ENCODE peak calls at places on chromosomes 5 and 9, in ten cellular contexts. One of them, this sample, is unnamed.

GRCh38 chr9:117413346-117414219 is 1.3 kb downstream of the ASTN2 start:
- DNase-seq in effector memory CD4-positive, alpha-beta T cell: no peak
- DNase-seq in LHCN-M2: no peak
- DNase-seq in uterus: no peak
- DNase-seq in activated T-cell treated with anti-CD3 and anti-CD28 coated beads for 24 hours: no peak
- DNase-seq in stimulated activated CD4-positive, alpha-beta T cell treated with anti-CD3 and anti-CD28 coated beads, Interleukin-2, amount 100 ng/mL, for 24 hours: no peak
- DNase-seq in activated CD8-positive, alpha-beta memory T cell treated with anti-CD3 and anti-CD28 coated beads, Interleukin-2, amount 50 U/mL, for 48 hours: no peak
- DNase-seq in glomerular endothelial cell: no peak
- DNase-seq in NCI-H2081: no peak
- DNase-seq in type B pancreatic cell: no peak
- DNase-seq in this sample: no peak

GRCh38 chr5:147413266-147413665 is 96.6 kb downstream of the DPYSL3 start:
- DNase-seq in effector memory CD4-positive, alpha-beta T cell: no peak
- DNase-seq in LHCN-M2: peak
- DNase-seq in uterus: no peak
- DNase-seq in activated T-cell treated with anti-CD3 and anti-CD28 coated beads for 24 hours: no peak
- DNase-seq in stimulated activated CD4-positive, alpha-beta T cell treated with anti-CD3 and anti-CD28 coated beads, Interleukin-2, amount 100 ng/mL, for 24 hours: no peak
- DNase-seq in activated CD8-positive, alpha-beta memory T cell treated with anti-CD3 and anti-CD28 coated beads, Interleukin-2, amount 50 U/mL, for 48 hours: no peak
- DNase-seq in glomerular endothelial cell: no peak
- DNase-seq in NCI-H2081: no peak
- DNase-seq in type B pancreatic cell: no peak
- DNase-seq in this sample: no peak

GRCh38 chr5:56377573-56377972 is 144.4 kb upstream of the ANKRD55 start:
- DNase-seq in effector memory CD4-positive, alpha-beta T cell: no peak
- DNase-seq in LHCN-M2: no peak
- DNase-seq in uterus: no peak
- DNase-seq in activated T-cell treated with anti-CD3 and anti-CD28 coated beads for 24 hours: no peak
- DNase-seq in stimulated activated CD4-positive, alpha-beta T cell treated with anti-CD3 and anti-CD28 coated beads, Interleukin-2, amount 100 ng/mL, for 24 hours: no peak
- DNase-seq in activated CD8-positive, alpha-beta memory T cell treated with anti-CD3 and anti-CD28 coated beads, Interleukin-2, amount 50 U/mL, for 48 hours: no peak
- DNase-seq in glomerular endothelial cell: no peak
- DNase-seq in NCI-H2081: no peak
- DNase-seq in type B pancreatic cell: no peak
- DNase-seq in this sample: no peak

GRCh38 chr9:94927762-94928158 is 201.3 kb downstream of the AOPEP start:
- DNase-seq in effector memory CD4-positive, alpha-beta T cell: no peak
- DNase-seq in LHCN-M2: no peak
- DNase-seq in uterus: no peak
- DNase-seq in activated T-cell treated with anti-CD3 and anti-CD28 coated beads for 24 hours: no peak
- DNase-seq in stimulated activated CD4-positive, alpha-beta T cell treated with anti-CD3 and anti-CD28 coated beads, Interleukin-2, amount 100 ng/mL, for 24 hours: no peak
- DNase-seq in activated CD8-positive, alpha-beta memory T cell treated with anti-CD3 and anti-CD28 coated beads, Interleukin-2, amount 50 U/mL, for 48 hours: no peak
- DNase-seq in glomerular endothelial cell: no peak
- DNase-seq in NCI-H2081: no peak
- DNase-seq in type B pancreatic cell: no peak
- DNase-seq in this sample: no peak

GRCh38 chr5:80967500-80968181 is 7.5 kb downstream of the RASGRF2 start:
- DNase-seq in effector memory CD4-positive, alpha-beta T cell: no peak
- DNase-seq in LHCN-M2: peak
- DNase-seq in uterus: peak
- DNase-seq in activated T-cell treated with anti-CD3 and anti-CD28 coated beads for 24 hours: no peak
- DNase-seq in stimulated activated CD4-positive, alpha-beta T cell treated with anti-CD3 and anti-CD28 coated beads, Interleukin-2, amount 100 ng/mL, for 24 hours: no peak
- DNase-seq in activated CD8-positive, alpha-beta memory T cell treated with anti-CD3 and anti-CD28 coated beads, Interleukin-2, amount 50 U/mL, for 48 hours: no peak
- DNase-seq in glomerular endothelial cell: peak
- DNase-seq in NCI-H2081: no peak
- DNase-seq in type B pancreatic cell: no peak
- DNase-seq in this sample: no peak

GRCh38 chr5:125311743-125312142 is 565.3 kb upstream of the ZNF608 start:
- DNase-seq in effector memory CD4-positive, alpha-beta T cell: no peak
- DNase-seq in LHCN-M2: peak
- DNase-seq in uterus: no peak
- DNase-seq in activated T-cell treated with anti-CD3 and anti-CD28 coated beads for 24 hours: no peak
- DNase-seq in stimulated activated CD4-positive, alpha-beta T cell treated with anti-CD3 and anti-CD28 coated beads, Interleukin-2, amount 100 ng/mL, for 24 hours: no peak
- DNase-seq in activated CD8-positive, alpha-beta memory T cell treated with anti-CD3 and anti-CD28 coated beads, Interleukin-2, amount 50 U/mL, for 48 hours: no peak
- DNase-seq in glomerular endothelial cell: peak
- DNase-seq in NCI-H2081: no peak
- DNase-seq in type B pancreatic cell: no peak
- DNase-seq in this sample: no peak

GRCh38 chr5:166074839-166075481 is 2216.5 kb upstream of the WWC1 start:
- DNase-seq in effector memory CD4-positive, alpha-beta T cell: no peak
- DNase-seq in LHCN-M2: no peak
- DNase-seq in uterus: no peak
- DNase-seq in activated T-cell treated with anti-CD3 and anti-CD28 coated beads for 24 hours: no peak
- DNase-seq in stimulated activated CD4-positive, alpha-beta T cell treated with anti-CD3 and anti-CD28 coated beads, Interleukin-2, amount 100 ng/mL, for 24 hours: no peak
- DNase-seq in activated CD8-positive, alpha-beta memory T cell treated with anti-CD3 and anti-CD28 coated beads, Interleukin-2, amount 50 U/mL, for 48 hours: no peak
- DNase-seq in glomerular endothelial cell: no peak
- DNase-seq in NCI-H2081: no peak
- DNase-seq in type B pancreatic cell: no peak
- DNase-seq in this sample: no peak

GRCh38 chr5:135010502-135011354 is 23.3 kb downstream of the PITX1 start:
- DNase-seq in effector memory CD4-positive, alpha-beta T cell: no peak
- DNase-seq in LHCN-M2: no peak
- DNase-seq in uterus: no peak
- DNase-seq in activated T-cell treated with anti-CD3 and anti-CD28 coated beads for 24 hours: no peak
- DNase-seq in stimulated activated CD4-positive, alpha-beta T cell treated with anti-CD3 and anti-CD28 coated beads, Interleukin-2, amount 100 ng/mL, for 24 hours: no peak
- DNase-seq in activated CD8-positive, alpha-beta memory T cell treated with anti-CD3 and anti-CD28 coated beads, Interleukin-2, amount 50 U/mL, for 48 hours: no peak
- DNase-seq in glomerular endothelial cell: no peak
- DNase-seq in NCI-H2081: no peak
- DNase-seq in type B pancreatic cell: no peak
- DNase-seq in this sample: peak

GRCh38 chr5:150787659-150788058 is 9.1 kb downstream of the SMIM3 start:
- DNase-seq in effector memory CD4-positive, alpha-beta T cell: no peak
- DNase-seq in LHCN-M2: no peak
- DNase-seq in uterus: no peak
- DNase-seq in activated T-cell treated with anti-CD3 and anti-CD28 coated beads for 24 hours: no peak
- DNase-seq in stimulated activated CD4-positive, alpha-beta T cell treated with anti-CD3 and anti-CD28 coated beads, Interleukin-2, amount 100 ng/mL, for 24 hours: no peak
- DNase-seq in activated CD8-positive, alpha-beta memory T cell treated with anti-CD3 and anti-CD28 coated beads, Interleukin-2, amount 50 U/mL, for 48 hours: no peak
- DNase-seq in glomerular endothelial cell: no peak
- DNase-seq in NCI-H2081: no peak
- DNase-seq in type B pancreatic cell: no peak
- DNase-seq in this sample: no peak

GRCh38 chr5:134420326-134420725 is 8.6 kb upstream of the CDKN2AIPNL start:
- DNase-seq in effector memory CD4-positive, alpha-beta T cell: no peak
- DNase-seq in LHCN-M2: peak
- DNase-seq in uterus: no peak
- DNase-seq in activated T-cell treated with anti-CD3 and anti-CD28 coated beads for 24 hours: no peak
- DNase-seq in stimulated activated CD4-positive, alpha-beta T cell treated with anti-CD3 and anti-CD28 coated beads, Interleukin-2, amount 100 ng/mL, for 24 hours: no peak
- DNase-seq in activated CD8-positive, alpha-beta memory T cell treated with anti-CD3 and anti-CD28 coated beads, Interleukin-2, amount 50 U/mL, for 48 hours: no peak
- DNase-seq in glomerular endothelial cell: no peak
- DNase-seq in NCI-H2081: no peak
- DNase-seq in type B pancreatic cell: no peak
- DNase-seq in this sample: no peak